ENCODE peak calls at places on chromosome 22, in four cellular contexts. T is activated CD8-positive, alpha-beta memory T cell treated with anti-CD3 and anti-CD28 coated beads for 1 hour; X is IMR-90; F is T1000. H is an unnamed sample.

GRCh38 chr22:23193420-23193819 is 13.1 kb downstream of the BCR start:
- DNase-seq in T (no peak), X (no peak), F (no peak), H (no peak)

GRCh38 chr22:22091400-22091878 is 108.9 kb upstream of the TOP3B start:
- DNase-seq in T (no peak), X (no peak), F (no peak), H (no peak)

GRCh38 chr22:39349506-39349966 is 255 bp upstream of the SYNGR1 start:
- DNase-seq in T (no peak), X (no peak), F (no peak), H (no peak)

GRCh38 chr22:36425977-36426523 is 38.3 kb upstream of the MYH9 start:
- DNase-seq in T (no peak), X (peak), F (no peak), H (no peak)

GRCh38 chr22:38505595-38506117 is 455 bp downstream of the DDX17 start:
- DNase-seq in T (peak), X (peak), F (peak), H (peak)

GRCh38 chr22:46380069-46380468 is 44.6 kb downstream of the TRMU start:
- DNase-seq in T (no peak), X (no peak), F (no peak), H (no peak)

GRCh38 chr22:50517495-50518260 is 7.7 kb downstream of the SCO2 start:
- DNase-seq in T (no peak), X (no peak), F (no peak), H (no peak)

GRCh38 chr22:25100972-25101371 is 98.7 kb upstream of the CRYBB3 start:
- DNase-seq in T (no peak), X (no peak), F (no peak), H (no peak)

GRCh38 chr22:27206747-27207133 is 549.4 kb downstream of the MIAT start:
- DNase-seq in T (no peak), X (no peak), F (no peak), H (no peak)

GRCh38 chr22:21862386-21863242 is 4.8 kb downstream of the MAPK1 start:
- DNase-seq in T (no peak), X (no peak), F (no peak), H (no peak)

GRCh38 chr22:46239261-46240048 is 10.6 kb downstream of the CDPF1 start:
- DNase-seq in T (no peak), X (no peak), F (no peak), H (no peak)

GRCh38 chr22:28894320-28894719 is 10.9 kb downstream of the ZNRF3 start:
- DNase-seq in T (no peak), X (no peak), F (no peak), H (no peak)

GRCh38 chr22:41445171-41446056 is 1.2 kb downstream of the TOB2 start:
- DNase-seq in T (no peak), X (no peak), F (no peak), H (peak)

GRCh38 chr22:17878970-17879369 is 104.7 kb upstream of the BID start:
- DNase-seq in T (no peak), X (peak), F (no peak), H (peak)

GRCh38 chr22:19292262-19293230 is 1.0 kb upstream of the CLTCL1 start:
- DNase-seq in T (no peak), X (no peak), F (no peak), H (no peak)